ENCODE peak calls at places on chromosomes 4 and X, in four cellular contexts. G is cardiac fibroblast, X is cardiac muscle cell, A is IMR-90. B is an unnamed sample.

GRCh38 chr4:83207497-83208105 is 77.0 kb downstream of the COQ2 start:
- DNase-seq in G (peak), X (peak), A (peak), B (peak)

GRCh38 chr4:159238631-159239030 is 135.8 kb downstream of the RAPGEF2 start:
- DNase-seq in G (peak), X (peak), A (no peak), B (peak)

GRCh38 chr4:8385611-8386010 is 54.9 kb downstream of the ACOX3 start:
- DNase-seq in G (no peak), X (no peak), A (no peak), B (no peak)

GRCh38 chr4:63460075-63460474 is 949.2 kb downstream of the TECRL start:
- DNase-seq in G (no peak), X (no peak), A (no peak), B (no peak)

GRCh38 chrX:43552166-43552565 is 103.9 kb upstream of the MAOA start:
- DNase-seq in G (no peak), X (no peak), A (no peak), B (no peak)

GRCh38 chr4:3699261-3699660 is 66.9 kb upstream of the ADRA2C start:
- DNase-seq in G (no peak), X (no peak), A (no peak), B (no peak)

GRCh38 chrX:70592091-70592490 is 147.5 kb downstream of the DLG3 start:
- DNase-seq in G (peak), X (peak), A (peak), B (peak)

GRCh38 chrX:33001107-33001506 is 210.2 kb downstream of the DMD start:
- DNase-seq in G (peak), X (no peak), A (no peak), B (no peak)

GRCh38 chr4:80322716-80323115 is 12.8 kb upstream of the CFAP299 start:
- DNase-seq in G (peak), X (peak), A (peak), B (peak)

GRCh38 chrX:41906515-41907165 is 16.7 kb downstream of the CASK start:
- DNase-seq in G (peak), X (peak), A (no peak), B (peak)

GRCh38 chrX:63657821-63658220 is 127.2 kb downstream of the ARHGEF9 start:
- DNase-seq in G (peak), X (peak), A (peak), B (peak)

GRCh38 chr4:52407545-52407944 is 251.6 kb downstream of the USP46 start:
- DNase-seq in G (no peak), X (no peak), A (no peak), B (no peak)

GRCh38 chrX:145817299-145817665 is 347 bp upstream of the SLITRK2 start:
- DNase-seq in G (no peak), X (peak), A (no peak), B (no peak)

GRCh38 chrX:41561045-41561444 is 113.9 kb downstream of the NYX start:
- DNase-seq in G (peak), X (peak), A (peak), B (peak)

GRCh38 chr4:158282252-158282651 is 72.0 kb downstream of the TMEM144 start:
- DNase-seq in G (peak), X (peak), A (peak), B (no peak)

GRCh38 chr4:153075256-153075630 is 129.0 kb upstream of the TRIM2 start:
- DNase-seq in G (no peak), X (no peak), A (no peak), B (no peak)

GRCh38 chr4:13893221-13893620 is 265.7 kb upstream of the BOD1L1 start:
- DNase-seq in G (peak), X (no peak), A (peak), B (no peak)

GRCh38 chr4:41095973-41096372 is 118.4 kb downstream of the APBB2 start:
- DNase-seq in G (peak), X (peak), A (peak), B (peak)

GRCh38 chr4:99658666-99659065 is 1.0 kb upstream of the C4orf54 start:
- DNase-seq in G (no peak), X (no peak), A (no peak), B (no peak)

GRCh38 chr4:31968842-31969241 is 1248.7 kb downstream of the PCDH7 start:
- DNase-seq in G (no peak), X (no peak), A (no peak), B (no peak)

GRCh38 chrX:25873196-25873595 is 264.9 kb upstream of the MAGEB18 start:
- DNase-seq in G (peak), X (peak), A (no peak), B (peak)

GRCh38 chrX:103431316-103431715 is 55.0 kb downstream of the BEX3 start:
- DNase-seq in G (peak), X (no peak), A (peak), B (peak)

GRCh38 chrX:156004256-156004655 is 6.8 kb downstream of the IL9R start:
- DNase-seq in G (peak), X (no peak), A (no peak), B (no peak)

GRCh38 chrX:150483576-150483975 is 84.8 kb upstream of the MTM1 start:
- DNase-seq in G (no peak), X (no peak), A (no peak), B (no peak)

GRCh38 chrX:55709735-55710134 is 7.8 kb upstream of the RRAGB start:
- DNase-seq in G (peak), X (no peak), A (no peak), B (no peak)

GRCh38 chr4:139330283-139330682 is 28.0 kb upstream of the NDUFC1 start:
- DNase-seq in G (no peak), X (no peak), A (no peak), B (no peak)

GRCh38 chrX:72262077-72262476 is 15.0 kb downstream of the RPS4X start:
- DNase-seq in G (no peak), X (no peak), A (no peak), B (no peak)

GRCh38 chrX:56762220-56762619 is 33.2 kb downstream of the NBDY start:
- DNase-seq in G (no peak), X (no peak), A (no peak), B (no peak)

GRCh38 chrX:150150081-150150779 is 211.9 kb upstream of the EOLA2 start:
- DNase-seq in G (no peak), X (no peak), A (no peak), B (no peak)

GRCh38 chr4:101667348-101667747 is 123.2 kb upstream of the BANK1 start:
- DNase-seq in G (peak), X (no peak), A (no peak), B (no peak)

GRCh38 chr4:68319040-68319439 is 30.9 kb downstream of the YTHDC1 start:
- DNase-seq in G (no peak), X (no peak), A (no peak), B (no peak)

GRCh38 chrX:153722704-153723350 is 1.4 kb downstream of the BCAP31 start:
- DNase-seq in G (peak), X (no peak), A (no peak), B (no peak)

GRCh38 chr4:155559915-155560314 is 106.7 kb upstream of the GUCY1A1 start:
- DNase-seq in G (no peak), X (peak), A (peak), B (no peak)

GRCh38 chr4:73220815-73221214 is 37.8 kb downstream of the ANKRD17 start:
- DNase-seq in G (no peak), X (no peak), A (no peak), B (no peak)

GRCh38 chr4:40309250-40309774 is 25.8 kb upstream of the CHRNA9 start:
- DNase-seq in G (peak), X (peak), A (peak), B (peak)

GRCh38 chr4:184282895-184283654 is 65.4 kb upstream of the ENPP6 start:
- DNase-seq in G (no peak), X (no peak), A (no peak), B (no peak)
- H3K4me3 ChIP-seq in G (no peak), X (no peak), A (no peak), B (no peak)

GRCh38 chr4:6938237-6938636 is 28.6 kb downstream of the TBC1D14 start:
- DNase-seq in G (no peak), X (no peak), A (no peak), B (peak)
- H3K4me3 ChIP-seq in G (no peak), X (no peak), A (no peak), B (no peak)

GRCh38 chrX:40103565-40104323 is 6.0 kb upstream of the BCOR start:
- DNase-seq in G (no peak), X (no peak), A (no peak), B (no peak)
- H3K4me3 ChIP-seq in G (no peak), X (peak), A (no peak), B (no peak)

GRCh38 chr4:128006592-128006991 is 41.4 kb downstream of the ABHD18 start:
- DNase-seq in G (peak), X (peak), A (peak), B (peak)
- H3K4me3 ChIP-seq in G (no peak), X (no peak), A (no peak), B (no peak)

GRCh38 chrX:151975228-151975593 is 735 bp upstream of the GABRE start:
- DNase-seq in G (no peak), X (no peak), A (no peak), B (no peak)
- H3K4me3 ChIP-seq in G (peak), X (peak), A (no peak), B (no peak)